ENCODE peak calls at places on chromosomes 11 and 22, in eight cellular contexts. One of them, this sample, is unnamed. For H3K4me1, the result is how much of the 10 kb centered on the place peaks cover.

GRCh38 chr22:40289991-40290459 is 56.3 kb upstream of the ADSL start:
- DNase-seq in cardiac muscle cell: no peak
- DNase-seq in pancreas: no peak
- DNase-seq in mucosa of descending colon: peak
- DNase-seq in sigmoid colon: no peak
- DNase-seq in prostate gland: no peak
- DNase-seq in right cardiac atrium: peak
- DNase-seq in OCI-LY7: no peak
- DNase-seq in this sample: no peak

GRCh38 chr11:10454902-10455631 is at the start of gene AMPD3:
- DNase-seq in cardiac muscle cell: no peak
- DNase-seq in pancreas: no peak
- DNase-seq in mucosa of descending colon: no peak
- DNase-seq in sigmoid colon: peak
- DNase-seq in prostate gland: peak
- DNase-seq in right cardiac atrium: no peak
- DNase-seq in OCI-LY7: peak
- DNase-seq in this sample: no peak

GRCh38 chr11:118997627-118998387 is at the start of gene CENATAC:
- DNase-seq in cardiac muscle cell: peak
- DNase-seq in pancreas: peak
- DNase-seq in mucosa of descending colon: peak
- DNase-seq in sigmoid colon: peak
- DNase-seq in prostate gland: peak
- DNase-seq in right cardiac atrium: peak
- DNase-seq in OCI-LY7: peak
- DNase-seq in this sample: peak

GRCh38 chr11:28759311-28759710 is 651.1 kb downstream of the METTL15 start:
- DNase-seq in cardiac muscle cell: no peak
- DNase-seq in pancreas: no peak
- DNase-seq in mucosa of descending colon: no peak
- DNase-seq in sigmoid colon: no peak
- DNase-seq in prostate gland: no peak
- DNase-seq in right cardiac atrium: no peak
- DNase-seq in OCI-LY7: no peak
- DNase-seq in this sample: no peak

GRCh38 chr11:73454987-73455386 is 78.8 kb downstream of the RELT start:
- DNase-seq in cardiac muscle cell: no peak
- DNase-seq in pancreas: no peak
- DNase-seq in mucosa of descending colon: peak
- DNase-seq in sigmoid colon: no peak
- DNase-seq in prostate gland: no peak
- DNase-seq in right cardiac atrium: no peak
- DNase-seq in OCI-LY7: no peak
- DNase-seq in this sample: no peak

GRCh38 chr22:48055827-48056226 is 1293.4 kb downstream of the TBC1D22A start:
- DNase-seq in cardiac muscle cell: no peak
- DNase-seq in pancreas: no peak
- DNase-seq in mucosa of descending colon: no peak
- DNase-seq in sigmoid colon: no peak
- DNase-seq in prostate gland: no peak
- DNase-seq in right cardiac atrium: no peak
- DNase-seq in OCI-LY7: no peak
- DNase-seq in this sample: no peak

GRCh38 chr11:37512156-37512780 is 914.2 kb upstream of the RAG2 start:
- DNase-seq in cardiac muscle cell: no peak
- DNase-seq in pancreas: no peak
- DNase-seq in mucosa of descending colon: no peak
- DNase-seq in sigmoid colon: no peak
- DNase-seq in prostate gland: no peak
- DNase-seq in right cardiac atrium: no peak
- DNase-seq in OCI-LY7: no peak
- DNase-seq in this sample: no peak

GRCh38 chr11:33195391-33196190 is 34.3 kb upstream of the CSTF3 start:
- DNase-seq in cardiac muscle cell: no peak
- DNase-seq in pancreas: no peak
- DNase-seq in mucosa of descending colon: no peak
- DNase-seq in sigmoid colon: no peak
- DNase-seq in prostate gland: no peak
- DNase-seq in right cardiac atrium: no peak
- DNase-seq in OCI-LY7: no peak
- DNase-seq in this sample: no peak

GRCh38 chr11:17782145-17782544 is 47.6 kb downstream of the KCNC1 start:
- DNase-seq in cardiac muscle cell: no peak
- DNase-seq in pancreas: no peak
- DNase-seq in mucosa of descending colon: no peak
- DNase-seq in sigmoid colon: no peak
- DNase-seq in prostate gland: no peak
- DNase-seq in right cardiac atrium: no peak
- DNase-seq in OCI-LY7: no peak
- DNase-seq in this sample: no peak

GRCh38 chr11:95067042-95067827 is 516 bp downstream of the SRSF8 start:
- DNase-seq in cardiac muscle cell: peak
- DNase-seq in pancreas: peak
- DNase-seq in mucosa of descending colon: peak
- DNase-seq in sigmoid colon: peak
- DNase-seq in prostate gland: peak
- DNase-seq in right cardiac atrium: peak
- DNase-seq in OCI-LY7: peak
- DNase-seq in this sample: no peak

GRCh38 chr11:34651551-34651950 is 30.7 kb downstream of the EHF start:
- DNase-seq in cardiac muscle cell: peak
- DNase-seq in pancreas: no peak
- DNase-seq in mucosa of descending colon: no peak
- DNase-seq in sigmoid colon: no peak
- DNase-seq in prostate gland: no peak
- DNase-seq in right cardiac atrium: no peak
- DNase-seq in OCI-LY7: no peak
- DNase-seq in this sample: no peak

GRCh38 chr11:24679686-24680318 is 182.9 kb downstream of the LUZP2 start:
- DNase-seq in cardiac muscle cell: no peak
- DNase-seq in pancreas: no peak
- DNase-seq in mucosa of descending colon: no peak
- DNase-seq in sigmoid colon: no peak
- DNase-seq in prostate gland: no peak
- DNase-seq in right cardiac atrium: no peak
- DNase-seq in OCI-LY7: no peak
- DNase-seq in this sample: no peak

GRCh38 chr11:79331251-79331901 is 109.5 kb downstream of the TENM4 start:
- DNase-seq in cardiac muscle cell: peak
- DNase-seq in pancreas: no peak
- DNase-seq in mucosa of descending colon: no peak
- DNase-seq in sigmoid colon: no peak
- DNase-seq in prostate gland: no peak
- DNase-seq in right cardiac atrium: no peak
- DNase-seq in OCI-LY7: no peak
- DNase-seq in this sample: no peak

GRCh38 chr11:44112083-44112865 is 16.8 kb downstream of the EXT2 start:
- DNase-seq in cardiac muscle cell: no peak
- DNase-seq in pancreas: no peak
- DNase-seq in mucosa of descending colon: no peak
- DNase-seq in sigmoid colon: no peak
- DNase-seq in prostate gland: no peak
- DNase-seq in right cardiac atrium: peak
- DNase-seq in OCI-LY7: no peak
- DNase-seq in this sample: no peak

GRCh38 chr11:108111126-108111525 is 10.2 kb upstream of the ACAT1 start:
- DNase-seq in cardiac muscle cell: no peak
- DNase-seq in pancreas: no peak
- DNase-seq in mucosa of descending colon: no peak
- DNase-seq in sigmoid colon: no peak
- DNase-seq in prostate gland: no peak
- DNase-seq in right cardiac atrium: no peak
- DNase-seq in OCI-LY7: peak
- DNase-seq in this sample: no peak

GRCh38 chr11:10309163-10310093 is 4.6 kb downstream of the ADM start:
- DNase-seq in cardiac muscle cell: no peak
- DNase-seq in pancreas: peak
- DNase-seq in mucosa of descending colon: peak
- DNase-seq in sigmoid colon: peak
- DNase-seq in prostate gland: peak
- DNase-seq in right cardiac atrium: peak
- DNase-seq in OCI-LY7: no peak
- DNase-seq in this sample: no peak

GRCh38 chr11:74681686-74682651 is 49.3 kb downstream of the CHRDL2 start:
- DNase-seq in cardiac muscle cell: no peak
- DNase-seq in pancreas: peak
- DNase-seq in mucosa of descending colon: no peak
- DNase-seq in sigmoid colon: peak
- DNase-seq in prostate gland: peak
- DNase-seq in right cardiac atrium: no peak
- DNase-seq in OCI-LY7: no peak
- DNase-seq in this sample: no peak

GRCh38 chr22:35301370-35301874 is 1.7 kb downstream of the TOM1 start:
- DNase-seq in cardiac muscle cell: no peak
- DNase-seq in pancreas: no peak
- DNase-seq in mucosa of descending colon: no peak
- DNase-seq in sigmoid colon: peak
- DNase-seq in prostate gland: no peak
- DNase-seq in right cardiac atrium: peak
- DNase-seq in OCI-LY7: no peak
- DNase-seq in this sample: peak

GRCh38 chr11:47466201-47466600 is 17.3 kb upstream of the RAPSN start:
- DNase-seq in cardiac muscle cell: no peak
- DNase-seq in pancreas: no peak
- DNase-seq in mucosa of descending colon: no peak
- DNase-seq in sigmoid colon: no peak
- DNase-seq in prostate gland: no peak
- DNase-seq in right cardiac atrium: no peak
- DNase-seq in OCI-LY7: no peak
- DNase-seq in this sample: no peak

GRCh38 chr22:45647532-45648225 is 24.0 kb upstream of the ATXN10 start:
- DNase-seq in cardiac muscle cell: no peak
- DNase-seq in pancreas: no peak
- DNase-seq in mucosa of descending colon: no peak
- DNase-seq in sigmoid colon: no peak
- DNase-seq in prostate gland: no peak
- DNase-seq in right cardiac atrium: no peak
- DNase-seq in OCI-LY7: no peak
- DNase-seq in this sample: no peak

GRCh38 chr22:45642966-45643365 is 28.7 kb upstream of the ATXN10 start:
- DNase-seq in cardiac muscle cell: no peak
- DNase-seq in pancreas: no peak
- DNase-seq in mucosa of descending colon: no peak
- DNase-seq in sigmoid colon: no peak
- DNase-seq in prostate gland: no peak
- DNase-seq in right cardiac atrium: no peak
- DNase-seq in OCI-LY7: no peak
- DNase-seq in this sample: no peak

GRCh38 chr22:45645526-45646414 is 25.9 kb upstream of the ATXN10 start:
- DNase-seq in cardiac muscle cell: peak
- DNase-seq in pancreas: peak
- DNase-seq in mucosa of descending colon: peak
- DNase-seq in sigmoid colon: peak
- DNase-seq in prostate gland: peak
- DNase-seq in right cardiac atrium: peak
- DNase-seq in OCI-LY7: peak
- DNase-seq in this sample: no peak

GRCh38 chr22:45645150-45645525 is 26.5 kb upstream of the ATXN10 start:
- DNase-seq in cardiac muscle cell: no peak
- DNase-seq in pancreas: no peak
- DNase-seq in mucosa of descending colon: no peak
- DNase-seq in sigmoid colon: no peak
- DNase-seq in prostate gland: no peak
- DNase-seq in right cardiac atrium: no peak
- DNase-seq in OCI-LY7: no peak
- DNase-seq in this sample: no peak

DNA sequence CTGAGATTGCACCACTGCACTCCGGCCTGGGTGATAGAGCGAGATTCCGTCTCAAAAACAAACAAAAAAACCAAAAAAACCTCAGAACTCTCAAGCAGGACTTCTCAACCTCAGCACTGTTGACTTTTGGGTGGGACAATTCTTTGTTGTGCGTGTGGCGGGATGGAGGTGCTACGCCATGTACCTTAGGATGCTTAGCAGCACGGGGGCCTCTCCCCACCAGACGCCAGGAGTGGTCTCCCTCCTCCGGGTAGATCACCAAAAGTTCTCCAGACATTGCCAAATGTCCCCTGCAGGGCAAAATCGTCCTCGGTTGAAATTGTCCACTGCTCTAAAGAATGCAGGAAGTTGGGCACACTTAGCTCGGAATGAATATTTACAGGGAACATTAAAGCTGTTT is 26.9 kb upstream of the ATXN10 start:
- DNase-seq in cardiac muscle cell: no peak
- DNase-seq in pancreas: no peak
- DNase-seq in mucosa of descending colon: no peak
- DNase-seq in sigmoid colon: no peak
- DNase-seq in prostate gland: no peak
- DNase-seq in right cardiac atrium: no peak
- DNase-seq in OCI-LY7: no peak
- DNase-seq in this sample: no peak
- H3K4me1 ChIP-seq in cardiac muscle cell: under half
- H3K4me1 ChIP-seq in pancreas: under half
- H3K4me1 ChIP-seq in mucosa of descending colon: under half
- H3K4me1 ChIP-seq in sigmoid colon: under half
- H3K4me1 ChIP-seq in prostate gland: under half
- H3K4me1 ChIP-seq in right cardiac atrium: under half
- H3K4me1 ChIP-seq in OCI-LY7: under half
- H3K4me1 ChIP-seq in this sample: under half

GRCh38 chr22:50470491-50470890 is 4.3 kb downstream of the SBF1 start:
- DNase-seq in cardiac muscle cell: no peak
- DNase-seq in pancreas: no peak
- DNase-seq in mucosa of descending colon: peak
- DNase-seq in sigmoid colon: no peak
- DNase-seq in prostate gland: no peak
- DNase-seq in right cardiac atrium: no peak
- DNase-seq in OCI-LY7: peak
- DNase-seq in this sample: no peak
- H3K4me1 ChIP-seq in cardiac muscle cell: under half
- H3K4me1 ChIP-seq in pancreas: under half
- H3K4me1 ChIP-seq in mucosa of descending colon: half or more
- H3K4me1 ChIP-seq in sigmoid colon: half or more
- H3K4me1 ChIP-seq in prostate gland: under half
- H3K4me1 ChIP-seq in right cardiac atrium: under half
- H3K4me1 ChIP-seq in OCI-LY7: half or more
- H3K4me1 ChIP-seq in this sample: under half

GRCh38 chr11:14638561-14638960 is 5.0 kb upstream of the PDE3B start:
- DNase-seq in cardiac muscle cell: no peak
- DNase-seq in pancreas: no peak
- DNase-seq in mucosa of descending colon: no peak
- DNase-seq in sigmoid colon: no peak
- DNase-seq in prostate gland: no peak
- DNase-seq in right cardiac atrium: no peak
- DNase-seq in OCI-LY7: no peak
- DNase-seq in this sample: no peak
- H3K4me1 ChIP-seq in cardiac muscle cell: under half
- H3K4me1 ChIP-seq in pancreas: under half
- H3K4me1 ChIP-seq in mucosa of descending colon: under half
- H3K4me1 ChIP-seq in sigmoid colon: half or more
- H3K4me1 ChIP-seq in prostate gland: under half
- H3K4me1 ChIP-seq in right cardiac atrium: under half
- H3K4me1 ChIP-seq in OCI-LY7: under half
- H3K4me1 ChIP-seq in this sample: under half

DNA sequence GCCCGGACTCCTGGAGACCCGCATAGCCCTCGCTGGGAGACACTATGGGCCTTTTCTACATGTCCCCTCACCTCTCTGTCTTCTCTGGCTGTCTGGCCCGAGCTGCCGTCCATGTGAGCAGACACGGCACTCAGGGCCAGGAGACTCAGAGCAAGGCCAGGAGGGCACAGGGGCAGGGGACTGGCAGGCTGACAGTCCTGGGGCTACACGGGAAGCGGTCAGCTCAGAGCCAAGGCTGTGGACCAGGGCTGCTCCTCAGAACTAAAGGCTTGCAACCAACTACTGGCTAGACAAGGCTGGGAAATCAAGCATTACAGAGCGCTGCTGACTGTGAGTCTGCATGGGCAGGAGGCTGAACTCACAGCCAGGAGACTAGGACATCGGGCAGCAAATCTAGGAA is 56.1 kb upstream of the CDON start:
- DNase-seq in cardiac muscle cell: no peak
- DNase-seq in pancreas: no peak
- DNase-seq in mucosa of descending colon: no peak
- DNase-seq in sigmoid colon: peak
- DNase-seq in prostate gland: no peak
- DNase-seq in right cardiac atrium: no peak
- DNase-seq in OCI-LY7: no peak
- DNase-seq in this sample: no peak
- H3K4me1 ChIP-seq in cardiac muscle cell: under half
- H3K4me1 ChIP-seq in pancreas: under half
- H3K4me1 ChIP-seq in mucosa of descending colon: under half
- H3K4me1 ChIP-seq in sigmoid colon: half or more
- H3K4me1 ChIP-seq in prostate gland: under half
- H3K4me1 ChIP-seq in right cardiac atrium: under half
- H3K4me1 ChIP-seq in OCI-LY7: under half
- H3K4me1 ChIP-seq in this sample: under half